ENCODE peak calls at places on chromosomes 2 and 18, in eight cellular contexts. One of them, this sample, is unnamed.
A peak's percentile ranks its signal among the peaks of the same experiment; 100 is the strongest.

GRCh38 chr2:159396796-159397195 is 110.3 kb upstream of the WDSUB1 start:
- DNase-seq in A549: no peak
- DNase-seq in K562: no peak
- DNase-seq in upper lobe of left lung: no peak
- DNase-seq in stomach: no peak
- DNase-seq in GM12878: no peak
- DNase-seq in tibial nerve: no peak
- DNase-seq in ovary: no peak
- DNase-seq in this sample: no peak

GRCh38 chr2:219278655-219279150 is 463 bp upstream of the DNAJB2 start:
- DNase-seq in A549: no peak
- DNase-seq in K562: no peak
- DNase-seq in upper lobe of left lung: no peak
- DNase-seq in stomach: no peak
- DNase-seq in GM12878: no peak
- DNase-seq in tibial nerve: no peak
- DNase-seq in ovary: no peak
- DNase-seq in this sample: no peak

GRCh38 chr18:44458777-44459176 is 221.9 kb upstream of the SETBP1 start:
- DNase-seq in A549: no peak
- DNase-seq in K562: no peak
- DNase-seq in upper lobe of left lung: no peak
- DNase-seq in stomach: no peak
- DNase-seq in GM12878: no peak
- DNase-seq in tibial nerve: no peak
- DNase-seq in ovary: no peak
- DNase-seq in this sample: no peak

GRCh38 chr18:3919396-3920061 is 469.6 kb downstream of the TGIF1 start:
- DNase-seq in A549: no peak
- DNase-seq in K562: no peak
- DNase-seq in upper lobe of left lung: no peak
- DNase-seq in stomach: no peak
- DNase-seq in GM12878: no peak
- DNase-seq in tibial nerve: no peak
- DNase-seq in ovary: no peak
- DNase-seq in this sample: no peak

GRCh38 chr2:123768233-123768632 is 256.9 kb upstream of the CNTNAP5 start:
- DNase-seq in A549: no peak
- DNase-seq in K562: no peak
- DNase-seq in upper lobe of left lung: no peak
- DNase-seq in stomach: no peak
- DNase-seq in GM12878: no peak
- DNase-seq in tibial nerve: no peak
- DNase-seq in ovary: no peak
- DNase-seq in this sample: no peak

GRCh38 chr2:238784671-238785527 is 63.0 kb upstream of the TWIST2 start:
- DNase-seq in A549: peak; percentile 76
- DNase-seq in K562: peak; percentile 59
- DNase-seq in upper lobe of left lung: no peak
- DNase-seq in stomach: peak; percentile 64
- DNase-seq in GM12878: no peak
- DNase-seq in tibial nerve: peak; percentile 39
- DNase-seq in ovary: peak; percentile 80
- DNase-seq in this sample: peak; percentile 88

GRCh38 chr18:9898792-9899549 is 13.2 kb downstream of the TXNDC2 start:
- DNase-seq in A549: peak; percentile 82
- DNase-seq in K562: peak; percentile 91
- DNase-seq in upper lobe of left lung: no peak
- DNase-seq in stomach: no peak
- DNase-seq in GM12878: no peak
- DNase-seq in tibial nerve: no peak
- DNase-seq in ovary: no peak
- DNase-seq in this sample: no peak

GRCh38 chr2:109382946-109383345 is 230.8 kb downstream of the SEPTIN10 start:
- DNase-seq in A549: no peak
- DNase-seq in K562: no peak
- DNase-seq in upper lobe of left lung: peak; percentile 59
- DNase-seq in stomach: peak; percentile 51
- DNase-seq in GM12878: no peak
- DNase-seq in tibial nerve: peak; percentile 35
- DNase-seq in ovary: peak; percentile 16
- DNase-seq in this sample: peak; percentile 82

GRCh38 chr18:26792661-26793060 is 72.8 kb downstream of the AQP4 start:
- DNase-seq in A549: peak; percentile 44
- DNase-seq in K562: no peak
- DNase-seq in upper lobe of left lung: no peak
- DNase-seq in stomach: no peak
- DNase-seq in GM12878: no peak
- DNase-seq in tibial nerve: no peak
- DNase-seq in ovary: no peak
- DNase-seq in this sample: no peak

GRCh38 chr18:9428862-9429661 is 46.3 kb upstream of the RALBP1 start:
- DNase-seq in A549: no peak
- DNase-seq in K562: no peak
- DNase-seq in upper lobe of left lung: no peak
- DNase-seq in stomach: no peak
- DNase-seq in GM12878: no peak
- DNase-seq in tibial nerve: no peak
- DNase-seq in ovary: no peak
- DNase-seq in this sample: peak; percentile 49

GRCh38 chr18:10682368-10682714 is 156.5 kb downstream of the NAPG start:
- DNase-seq in A549: peak; percentile 5
- DNase-seq in K562: peak; percentile 28
- DNase-seq in upper lobe of left lung: no peak
- DNase-seq in stomach: no peak
- DNase-seq in GM12878: no peak
- DNase-seq in tibial nerve: no peak
- DNase-seq in ovary: no peak
- DNase-seq in this sample: no peak

GRCh38 chr2:163771596-163771995 is 35.8 kb upstream of the FIGN start:
- DNase-seq in A549: peak; percentile 52
- DNase-seq in K562: no peak
- DNase-seq in upper lobe of left lung: no peak
- DNase-seq in stomach: no peak
- DNase-seq in GM12878: no peak
- DNase-seq in tibial nerve: no peak
- DNase-seq in ovary: no peak
- DNase-seq in this sample: no peak

GRCh38 chr2:235390108-235390815 is 103.6 kb upstream of the AGAP1 start:
- DNase-seq in A549: peak; percentile 22
- DNase-seq in K562: peak; percentile 23
- DNase-seq in upper lobe of left lung: peak; percentile 34
- DNase-seq in stomach: no peak
- DNase-seq in GM12878: peak; percentile 23
- DNase-seq in tibial nerve: no peak
- DNase-seq in ovary: no peak
- DNase-seq in this sample: no peak

GRCh38 chr2:26557244-26557925 is 79.5 kb upstream of the OTOF start:
- DNase-seq in A549: no peak
- DNase-seq in K562: no peak
- DNase-seq in upper lobe of left lung: no peak
- DNase-seq in stomach: no peak
- DNase-seq in GM12878: no peak
- DNase-seq in tibial nerve: no peak
- DNase-seq in ovary: no peak
- DNase-seq in this sample: peak; percentile 47

GRCh38 chr2:105361132-105361889 is 24.0 kb downstream of the C2orf49 start:
- DNase-seq in A549: no peak
- DNase-seq in K562: no peak
- DNase-seq in upper lobe of left lung: no peak
- DNase-seq in stomach: no peak
- DNase-seq in GM12878: no peak
- DNase-seq in tibial nerve: no peak
- DNase-seq in ovary: no peak
- DNase-seq in this sample: no peak

GRCh38 chr18:23257153-23257552 is 121.9 kb downstream of the CABLES1 start:
- DNase-seq in A549: no peak
- DNase-seq in K562: no peak
- DNase-seq in upper lobe of left lung: no peak
- DNase-seq in stomach: no peak
- DNase-seq in GM12878: no peak
- DNase-seq in tibial nerve: no peak
- DNase-seq in ovary: no peak
- DNase-seq in this sample: no peak

GRCh38 chr2:102979429-102979828 is 217.6 kb downstream of the TMEM182 start:
- DNase-seq in A549: no peak
- DNase-seq in K562: no peak
- DNase-seq in upper lobe of left lung: no peak
- DNase-seq in stomach: no peak
- DNase-seq in GM12878: no peak
- DNase-seq in tibial nerve: no peak
- DNase-seq in ovary: no peak
- DNase-seq in this sample: no peak

GRCh38 chr2:138504546-138505239 is 3.1 kb downstream of the SPOPL start:
- DNase-seq in A549: no peak
- DNase-seq in K562: no peak
- DNase-seq in upper lobe of left lung: no peak
- DNase-seq in stomach: no peak
- DNase-seq in GM12878: no peak
- DNase-seq in tibial nerve: no peak
- DNase-seq in ovary: no peak
- DNase-seq in this sample: no peak

GRCh38 chr2:44455877-44456276 is 94.1 kb downstream of the CAMKMT start:
- DNase-seq in A549: no peak
- DNase-seq in K562: no peak
- DNase-seq in upper lobe of left lung: no peak
- DNase-seq in stomach: no peak
- DNase-seq in GM12878: no peak
- DNase-seq in tibial nerve: no peak
- DNase-seq in ovary: no peak
- DNase-seq in this sample: no peak

GRCh38 chr2:233384811-233385488 is 30.7 kb downstream of the DGKD start:
- DNase-seq in A549: no peak
- DNase-seq in K562: no peak
- DNase-seq in upper lobe of left lung: peak; percentile 31
- DNase-seq in stomach: peak; percentile 61
- DNase-seq in GM12878: no peak
- DNase-seq in tibial nerve: no peak
- DNase-seq in ovary: peak; percentile 41
- DNase-seq in this sample: no peak

GRCh38 chr18:62369129-62369644 is 44.1 kb downstream of the TNFRSF11A start:
- DNase-seq in A549: no peak
- DNase-seq in K562: no peak
- DNase-seq in upper lobe of left lung: no peak
- DNase-seq in stomach: no peak
- DNase-seq in GM12878: no peak
- DNase-seq in tibial nerve: no peak
- DNase-seq in ovary: no peak
- DNase-seq in this sample: no peak

GRCh38 chr2:108288534-108289106 is at the start of gene SULT1C2:
- DNase-seq in A549: peak; percentile 23
- DNase-seq in K562: no peak
- DNase-seq in upper lobe of left lung: no peak
- DNase-seq in stomach: peak; percentile 35
- DNase-seq in GM12878: no peak
- DNase-seq in tibial nerve: no peak
- DNase-seq in ovary: no peak
- DNase-seq in this sample: no peak

GRCh38 chr2:3751832-3752231 is 48.5 kb downstream of the DCDC2C start:
- DNase-seq in A549: no peak
- DNase-seq in K562: no peak
- DNase-seq in upper lobe of left lung: no peak
- DNase-seq in stomach: no peak
- DNase-seq in GM12878: no peak
- DNase-seq in tibial nerve: no peak
- DNase-seq in ovary: no peak
- DNase-seq in this sample: no peak
- TF ChIP-seq EP300 in A549: no peak
- TF ChIP-seq EP300 in K562: no peak
- TF ChIP-seq EP300 in upper lobe of left lung: no peak
- TF ChIP-seq EP300 in stomach: no peak
- TF ChIP-seq EP300 in GM12878: no peak
- TF ChIP-seq EP300 in tibial nerve: no peak
- TF ChIP-seq EP300 in ovary: no peak
- TF ChIP-seq EP300 in this sample: no peak

DNA sequence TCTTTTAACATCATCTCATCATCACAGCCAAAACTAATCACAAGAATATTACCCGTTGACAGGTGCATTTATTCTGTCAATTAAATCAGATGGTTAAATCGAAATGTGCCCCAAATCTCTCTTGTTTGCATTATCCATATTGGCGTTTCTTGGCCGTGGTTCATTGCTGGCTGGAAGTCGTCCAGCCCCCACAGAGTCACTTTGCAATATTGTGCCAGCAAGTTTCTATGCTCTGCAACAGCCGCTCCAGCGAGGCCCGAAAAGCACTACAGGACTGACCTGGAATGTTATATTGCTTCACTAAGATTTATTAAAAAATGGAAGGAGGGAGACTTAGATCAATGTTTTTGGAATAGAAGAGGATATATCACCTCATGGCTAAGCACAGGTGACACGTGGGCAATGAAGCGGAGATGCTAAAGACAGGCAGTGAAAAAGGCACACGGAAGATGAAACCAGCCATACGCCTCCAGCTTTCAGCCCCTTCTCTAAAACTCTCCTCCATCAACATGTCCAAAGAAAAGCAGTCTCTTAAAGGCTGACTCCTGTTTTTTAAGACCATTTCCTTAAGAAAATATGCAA is 176.8 kb upstream of the VRK2 start:
- DNase-seq in A549: no peak
- DNase-seq in K562: no peak
- DNase-seq in upper lobe of left lung: no peak
- DNase-seq in stomach: no peak
- DNase-seq in GM12878: no peak
- DNase-seq in tibial nerve: no peak
- DNase-seq in ovary: no peak
- DNase-seq in this sample: no peak
- TF ChIP-seq EP300 in A549: no peak
- TF ChIP-seq EP300 in K562: no peak
- TF ChIP-seq EP300 in upper lobe of left lung: no peak
- TF ChIP-seq EP300 in stomach: no peak
- TF ChIP-seq EP300 in GM12878: no peak
- TF ChIP-seq EP300 in tibial nerve: no peak
- TF ChIP-seq EP300 in ovary: no peak
- TF ChIP-seq EP300 in this sample: no peak

DNA sequence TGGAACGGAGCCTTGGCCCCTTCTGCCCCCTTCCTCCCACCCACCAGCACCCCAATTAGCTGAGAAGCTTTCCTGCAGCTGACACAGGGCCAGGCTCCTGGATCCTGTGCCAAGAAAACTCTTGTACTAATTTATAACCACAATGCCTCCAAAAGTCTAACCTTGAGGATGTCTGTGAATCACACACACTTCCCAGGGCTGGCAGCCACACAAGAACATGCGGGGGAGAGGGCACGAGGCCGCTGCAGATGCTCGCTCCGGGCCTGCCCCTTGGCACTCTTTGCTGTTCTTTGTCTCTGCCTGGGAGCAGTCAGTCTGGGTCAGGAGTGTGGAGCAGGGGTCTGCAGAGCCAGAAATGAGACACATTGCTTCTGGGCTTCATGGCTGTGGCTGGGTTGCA is 62.7 kb upstream of the KIF5C start:
- DNase-seq in A549: no peak
- DNase-seq in K562: no peak
- DNase-seq in upper lobe of left lung: peak; percentile 59
- DNase-seq in stomach: no peak
- DNase-seq in GM12878: no peak
- DNase-seq in tibial nerve: no peak
- DNase-seq in ovary: peak; percentile 93
- DNase-seq in this sample: peak; percentile 78
- TF ChIP-seq EP300 in A549: no peak
- TF ChIP-seq EP300 in K562: no peak
- TF ChIP-seq EP300 in upper lobe of left lung: no peak
- TF ChIP-seq EP300 in stomach: no peak
- TF ChIP-seq EP300 in GM12878: no peak
- TF ChIP-seq EP300 in tibial nerve: no peak
- TF ChIP-seq EP300 in ovary: no peak
- TF ChIP-seq EP300 in this sample: no peak

GRCh38 chr2:230961091-230961491 is 34.8 kb upstream of the SPATA3 start:
- DNase-seq in A549: no peak
- DNase-seq in K562: no peak
- DNase-seq in upper lobe of left lung: no peak
- DNase-seq in stomach: no peak
- DNase-seq in GM12878: no peak
- DNase-seq in tibial nerve: no peak
- DNase-seq in ovary: no peak
- DNase-seq in this sample: no peak
- TF ChIP-seq EP300 in A549: no peak
- TF ChIP-seq EP300 in K562: no peak
- TF ChIP-seq EP300 in upper lobe of left lung: no peak
- TF ChIP-seq EP300 in stomach: no peak
- TF ChIP-seq EP300 in GM12878: no peak
- TF ChIP-seq EP300 in tibial nerve: no peak
- TF ChIP-seq EP300 in ovary: no peak
- TF ChIP-seq EP300 in this sample: no peak

This sample was measured in sigmoid colon.